ENCODE peak calls at places on chromosomes 13 and 19, in four cellular contexts. J, V, T and F are unnamed samples. For H3K4me1 and H3K9me3, the result is how much of the 10 kb centered on the place peaks cover.

GRCh38 chr19:42088471-42089190 is 12.7 kb downstream of the ZNF574 start:
- DNase-seq in J (no peak), V (no peak), T (no peak), F (no peak)

GRCh38 chr19:4430760-4431159 is 26.8 kb downstream of the UBXN6 start:
- DNase-seq in T (no peak), V (no peak), J (peak), F (no peak)

GRCh38 chr13:60590775-60591174 is 193.8 kb downstream of the TDRD3 start:
- DNase-seq in T (no peak), V (no peak), J (no peak), F (no peak)

GRCh38 chr13:108408670-108409069 is 139.2 kb downstream of the TNFSF13B start:
- DNase-seq in V (no peak), T (no peak), J (no peak), F (no peak)

GRCh38 chr13:113209880-113210421 is 538 bp downstream of the CUL4A start:
- DNase-seq in V (peak), T (peak), J (peak), F (peak)

GRCh38 chr13:36163809-36164308 is 32.7 kb upstream of the DCLK1 start:
- DNase-seq in J (peak), V (peak), T (peak), F (no peak)

GRCh38 chr13:94886191-94886590 is 173.8 kb upstream of the SOX21 start:
- DNase-seq in J (no peak), T (no peak), V (no peak), F (no peak)

GRCh38 chr13:30957258-30957943 is 24.9 kb downstream of the TEX26 start:
- DNase-seq in T (no peak), J (no peak), V (no peak), F (no peak)

GRCh38 chr19:37466798-37467607 is at the start of gene ZNF569:
- DNase-seq in J (peak), T (peak), V (peak), F (peak)

GRCh38 chr19:14369399-14370168 is 11.7 kb upstream of the ADGRE5 start:
- DNase-seq in T (no peak), J (no peak), V (no peak), F (peak)

GRCh38 chr19:3516675-3517207 is 10.6 kb downstream of the FZR1 start:
- DNase-seq in J (no peak), V (no peak), T (peak), F (peak)

GRCh38 chr19:29482855-29483640 is 42.7 kb upstream of the VSTM2B start:
- DNase-seq in V (no peak), J (no peak), T (no peak), F (no peak)

GRCh38 chr19:7522923-7523667 is 671 bp downstream of the MCOLN1 start:
- DNase-seq in V (no peak), T (no peak), J (no peak), F (no peak)
- H3K4me3 ChIP-seq in V (peak), T (peak), J (peak), F (peak)

GRCh38 chr13:43235028-43235427 is 211.6 kb downstream of the DNAJC15 start:
- DNase-seq in V (no peak), T (no peak), J (no peak), F (no peak)

GRCh38 chr13:43239441-43239840 is 216.1 kb downstream of the DNAJC15 start:
- DNase-seq in J (no peak), T (no peak), V (no peak), F (no peak)

GRCh38 chr13:43240278-43240677 is 216.9 kb downstream of the DNAJC15 start:
- DNase-seq in J (no peak), V (no peak), T (no peak), F (no peak)

GRCh38 chr13:43237616-43238015 is 214.2 kb downstream of the DNAJC15 start:
- DNase-seq in J (no peak), V (no peak), T (no peak), F (no peak)

DNA sequence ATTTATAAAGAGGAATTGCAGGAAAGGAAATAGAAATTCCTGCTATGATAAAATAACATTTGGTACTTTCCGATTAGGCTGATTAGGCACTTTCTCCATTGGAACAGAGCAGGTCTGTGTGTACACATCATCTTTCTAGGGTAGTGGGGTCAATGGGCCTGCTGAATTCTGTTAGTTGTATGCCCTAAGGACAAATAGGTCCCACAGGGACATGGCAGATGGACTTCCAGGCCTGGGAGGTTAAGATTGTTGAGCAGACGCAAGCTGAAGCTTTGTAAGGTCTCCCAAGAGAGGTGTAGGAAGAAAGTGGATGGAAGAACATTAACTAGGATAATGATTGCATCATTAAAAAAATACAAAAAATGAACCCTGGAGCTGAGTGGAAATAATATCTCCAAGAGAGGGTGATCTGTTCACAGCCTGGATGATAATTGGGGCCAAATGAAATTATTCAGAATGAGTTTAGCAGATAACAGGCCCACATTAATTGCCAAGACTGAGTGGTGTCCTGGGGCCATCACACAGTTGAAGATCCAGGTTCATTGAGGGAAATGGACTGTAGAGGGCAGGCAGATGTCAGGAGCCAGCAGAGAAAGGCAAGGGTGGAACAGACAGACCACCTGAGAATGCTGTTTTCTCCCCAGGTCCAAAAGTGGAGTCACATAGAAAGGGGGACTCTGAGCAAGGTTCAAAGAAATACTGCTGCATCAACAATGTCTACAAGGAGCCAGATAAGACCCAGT is 215.1 kb downstream of the DNAJC15 start:
- DNase-seq in T (no peak), J (no peak), V (no peak), F (no peak)
- H3K4me1 ChIP-seq in T (under half), J (under half), V (under half), F (under half)

GRCh38 chr19:57053401-57053800 is 66.4 kb upstream of the USP29 start:
- DNase-seq in T (no peak), V (no peak), J (no peak), F (no peak)
- H3K9me3 ChIP-seq in T (under half), V (under half), J (under half), F (under half)

GRCh38 chr13:110380359-110381028 is 73.4 kb downstream of the COL4A2 start:
- DNase-seq in V (no peak), T (no peak), J (no peak), F (no peak)

GRCh38 chr13:110381029-110381360 is 73.9 kb downstream of the COL4A2 start:
- DNase-seq in V (no peak), T (no peak), J (no peak), F (no peak)

GRCh38 chr13:110379358-110379757 is 72.3 kb downstream of the COL4A2 start:
- DNase-seq in V (no peak), T (no peak), J (no peak), F (no peak)

GRCh38 chr13:110382229-110382628 is 75.1 kb downstream of the COL4A2 start:
- DNase-seq in V (no peak), J (no peak), T (no peak), F (no peak)

GRCh38 chr13:110379905-110380341 is 72.8 kb downstream of the COL4A2 start:
- DNase-seq in J (no peak), T (no peak), V (no peak), F (no peak)
- H3K4me3 ChIP-seq in J (no peak), T (no peak), V (no peak), F (no peak)

DNA sequence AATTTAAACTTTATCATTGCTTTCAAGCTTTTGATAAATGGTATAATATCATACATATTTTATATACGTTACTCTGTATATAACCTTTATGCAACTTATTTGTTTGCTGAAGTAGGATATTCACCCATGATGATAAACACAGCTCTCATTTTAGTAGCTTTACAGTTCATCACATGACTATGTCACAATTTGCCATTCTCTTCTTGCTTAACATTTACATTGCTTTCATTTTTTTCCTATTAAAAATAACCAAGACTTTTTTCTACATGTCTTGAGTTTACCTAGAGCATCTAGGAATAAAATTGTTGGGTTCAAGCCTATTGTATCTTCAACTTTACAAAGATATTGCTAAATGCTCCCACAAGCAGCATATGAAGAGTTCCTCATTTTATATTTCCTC is 54.0 kb downstream of the KCNRG start:
- DNase-seq in J (no peak), T (no peak), V (no peak), F (no peak)
- H3K4me1 ChIP-seq in J (under half), T (under half), V (under half), F (under half)

DNA sequence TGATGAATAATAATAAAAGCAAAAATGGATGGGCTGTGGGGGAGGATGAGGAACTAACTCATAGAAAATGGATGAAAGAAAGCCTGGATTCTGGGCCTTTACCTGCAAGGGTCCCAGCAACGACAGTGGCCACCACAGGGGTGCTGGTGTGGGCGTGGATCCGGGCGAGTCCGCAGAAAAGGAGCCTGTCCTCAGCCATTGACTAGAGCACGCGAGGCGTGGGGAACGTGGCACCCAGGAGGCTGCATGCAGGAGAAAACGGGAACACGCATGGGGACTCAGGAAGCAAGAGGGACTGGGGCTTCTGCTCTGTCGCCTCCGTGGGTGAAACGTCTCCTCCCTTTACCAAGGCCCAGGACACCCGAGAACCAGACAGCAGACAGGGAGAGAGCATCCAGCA is 25.8 kb upstream of the DPRX start:
- DNase-seq in V (no peak), T (no peak), J (no peak), F (no peak)
- H3K9me3 ChIP-seq in V (under half), T (under half), J (under half), F (under half)